ENCODE peak calls at places on chromosomes 2 and 18, in four cellular contexts. Q, N, H and P are unnamed samples.

GRCh38 chr2:237473474-237474453 is 13.3 kb upstream of the MLPH start:
- DNase-seq in Q (no peak), N (peak), H (peak), P (no peak)

GRCh38 chr18:2805970-2806943 is 40.5 kb upstream of the EMILIN2 start:
- DNase-seq in N (peak), Q (no peak), H (no peak), P (peak)

GRCh38 chr2:64606495-64607363 is 47.0 kb downstream of the SERTAD2 start:
- DNase-seq in Q (peak), H (peak), N (peak), P (no peak)

GRCh38 chr2:58574873-58575272 is 333.7 kb upstream of the FANCL start:
- DNase-seq in N (peak), Q (no peak), H (no peak), P (no peak)

GRCh38 chr2:58620896-58621295 is 379.8 kb upstream of the FANCL start:
- DNase-seq in N (no peak), Q (no peak), H (no peak), P (no peak)

GRCh38 chr18:21004721-21005120 is 106.9 kb downstream of the ROCK1 start:
- DNase-seq in H (no peak), N (peak), Q (no peak), P (peak)

GRCh38 chr2:6562762-6563161 is 302.9 kb downstream of the CMPK2 start:
- DNase-seq in H (no peak), N (no peak), Q (no peak), P (no peak)

GRCh38 chr2:75506131-75506697 is 54.5 kb downstream of the EVA1A start:
- DNase-seq in H (no peak), Q (no peak), N (no peak), P (no peak)

GRCh38 chr18:74353169-74353775 is 37.6 kb downstream of the C18orf63 start:
- DNase-seq in H (peak), N (peak), Q (peak), P (peak)

GRCh38 chr2:136327162-136327852 is 209.4 kb upstream of the CXCR4 start:
- DNase-seq in Q (peak), N (no peak), H (no peak), P (no peak)

GRCh38 chr2:112627060-112628040 is 18.4 kb upstream of the SLC20A1 start:
- DNase-seq in Q (no peak), H (peak), N (peak), P (peak)

GRCh38 chr2:66495788-66496640 is 61.1 kb downstream of the MEIS1 start:
- DNase-seq in N (peak), H (peak), Q (no peak), P (peak)

GRCh38 chr2:132677661-132678060 is 7.7 kb upstream of the LYPD1 start:
- DNase-seq in H (no peak), Q (no peak), N (no peak), P (no peak)

GRCh38 chr2:132519566-132519965 is 103.0 kb downstream of the GPR39 start:
- DNase-seq in Q (no peak), N (no peak), H (no peak), P (no peak)

GRCh38 chr2:128593518-128594272 is 275.0 kb upstream of the HS6ST1 start:
- DNase-seq in H (no peak), N (no peak), Q (no peak), P (no peak)

GRCh38 chr2:52395912-52396311 is 1364.0 kb upstream of the NRXN1 start:
- DNase-seq in Q (no peak), N (peak), H (no peak), P (peak)

GRCh38 chr18:907171-907879 is 2.7 kb downstream of the ADCYAP1 start:
- DNase-seq in N (no peak), H (no peak), Q (no peak), P (no peak)

GRCh38 chr2:5921081-5921642 is 229.0 kb downstream of the SOX11 start:
- DNase-seq in N (no peak), H (no peak), Q (no peak), P (no peak)

GRCh38 chr2:191109888-191110287 is 40.9 kb downstream of the STAT4 start:
- DNase-seq in H (no peak), Q (no peak), N (no peak), P (peak)

GRCh38 chr2:74332550-74333174 is 10.6 kb downstream of the SLC4A5 start:
- DNase-seq in H (no peak), N (no peak), Q (no peak), P (no peak)

GRCh38 chr2:171985076-171985475 is 14.7 kb upstream of the METAP1D start:
- DNase-seq in Q (no peak), N (no peak), H (no peak), P (no peak)

GRCh38 chr2:7530001-7530400 is 612.8 kb downstream of the RNF144A start:
- DNase-seq in Q (no peak), H (no peak), N (peak), P (no peak)

GRCh38 chr2:176109955-176110345 is 2.9 kb downstream of the HOXD11 start:
- DNase-seq in H (no peak), N (no peak), Q (no peak), P (no peak)

GRCh38 chr2:173793649-173794565 is 171.3 kb downstream of the SP3 start:
- DNase-seq in H (no peak), N (no peak), Q (no peak), P (no peak)

GRCh38 chr18:27608742-27609141 is 423.6 kb upstream of the CHST9 start:
- DNase-seq in Q (no peak), H (no peak), N (peak), P (no peak)

GRCh38 chr2:234597576-234597861 is 100.6 kb upstream of the ARL4C start:
- DNase-seq in N (no peak), Q (no peak), H (no peak), P (no peak)
- TF ChIP-seq CTCF in N (no peak), Q (no peak), H (no peak), P (no peak)

GRCh38 chr2:188971316-188971930 is 2.8 kb upstream of the COL3A1 start:
- DNase-seq in H (no peak), N (peak), Q (no peak), P (no peak)
- H3K4me3 ChIP-seq in H (no peak), N (no peak), Q (no peak), P (no peak)

GRCh38 chr2:239137890-239138283 is 262.9 kb downstream of the HDAC4 start:
- DNase-seq in Q (no peak), H (no peak), N (no peak), P (no peak)
- TF ChIP-seq CTCF in Q (no peak), H (no peak), N (no peak), P (no peak)

DNA sequence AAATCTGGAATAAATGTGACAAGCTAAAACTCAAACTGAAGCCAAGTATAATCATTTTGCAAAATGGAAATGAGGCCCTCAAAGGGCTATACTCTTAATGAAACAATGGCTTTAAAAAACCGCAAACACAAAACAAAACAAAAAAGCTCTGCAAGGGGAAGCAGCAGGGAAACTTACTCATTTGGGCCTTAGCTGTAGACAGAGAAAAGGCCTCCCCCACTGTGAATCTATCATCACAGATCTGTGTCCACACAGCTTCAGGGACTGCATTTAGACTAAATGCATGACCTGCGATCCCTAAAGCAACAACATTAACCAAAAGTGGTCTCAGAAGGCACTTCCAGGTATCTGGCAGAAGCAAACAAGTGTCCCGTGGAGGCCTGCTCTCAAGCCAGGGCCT is 63.1 kb downstream of the CCBE1 start:
- DNase-seq in H (no peak), Q (no peak), N (no peak), P (no peak)
- H3K4me3 ChIP-seq in H (no peak), Q (no peak), N (no peak), P (peak)

GRCh38 chr18:14097761-14098160 is 34.5 kb downstream of the ZNF519 start:
- DNase-seq in H (no peak), N (peak), Q (no peak), P (no peak)

GRCh38 chr18:14104906-14105748 is 27.1 kb downstream of the ZNF519 start:
- DNase-seq in N (no peak), H (no peak), Q (no peak), P (no peak)

GRCh38 chr18:14098428-14098827 is 33.8 kb downstream of the ZNF519 start:
- DNase-seq in Q (no peak), N (no peak), H (no peak), P (no peak)

DNA sequence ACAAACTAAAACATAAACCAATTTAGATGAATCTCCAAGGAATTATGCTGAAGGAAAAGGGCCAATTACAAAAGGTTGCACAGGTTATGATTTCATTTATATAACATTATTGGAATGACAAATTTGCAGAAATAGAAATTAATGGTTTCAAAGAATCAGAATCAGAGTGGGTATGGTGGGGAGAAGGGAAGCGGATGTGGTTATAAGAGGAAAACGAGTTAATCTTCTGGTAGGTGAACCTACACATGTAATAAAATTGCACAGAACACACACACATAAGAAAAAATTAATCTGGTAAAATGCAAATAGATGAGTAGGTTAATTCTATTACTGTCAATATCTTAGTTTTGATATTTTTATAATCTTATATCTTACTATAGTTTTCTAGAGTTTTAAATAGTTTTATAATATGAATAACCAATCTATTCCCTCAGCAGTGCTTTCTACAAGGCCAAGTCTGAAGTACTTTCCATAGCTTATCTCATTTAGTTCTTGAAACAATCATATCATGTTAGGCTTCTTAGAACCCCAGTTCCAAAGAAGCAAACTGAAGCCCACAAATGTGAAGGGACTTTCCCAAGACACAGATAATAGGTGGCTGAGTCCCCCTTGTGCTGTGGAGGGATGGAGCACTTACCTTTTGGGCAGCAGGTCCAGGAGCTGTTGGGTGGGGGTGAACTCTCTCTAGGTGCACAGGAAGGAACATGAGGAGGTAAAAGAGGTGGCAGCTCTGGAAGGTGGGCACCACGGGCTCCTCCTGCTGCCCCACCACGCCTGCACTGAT is 31.5 kb downstream of the ZNF519 start:
- DNase-seq in N (no peak), H (no peak), Q (no peak), P (no peak)
- TF ChIP-seq CTCF in N (no peak), H (no peak), Q (no peak), P (no peak)

GRCh38 chr18:54828986-54829385 is 709 bp downstream of the RAB27B start:
- DNase-seq in N (peak), H (no peak), Q (no peak), P (no peak)
- H3K4me3 ChIP-seq in N (peak), H (no peak), Q (peak), P (peak)

GRCh38 chr2:183068561-183068960 is 10.0 kb upstream of the DUSP19 start:
- DNase-seq in N (no peak), H (no peak), Q (no peak), P (no peak)

GRCh38 chr2:183069174-183069573 is 9.4 kb upstream of the DUSP19 start:
- DNase-seq in N (no peak), Q (no peak), H (no peak), P (no peak)

GRCh38 chr2:183072177-183072576 is 6.4 kb upstream of the DUSP19 start:
- DNase-seq in H (no peak), N (no peak), Q (no peak), P (no peak)

DNA sequence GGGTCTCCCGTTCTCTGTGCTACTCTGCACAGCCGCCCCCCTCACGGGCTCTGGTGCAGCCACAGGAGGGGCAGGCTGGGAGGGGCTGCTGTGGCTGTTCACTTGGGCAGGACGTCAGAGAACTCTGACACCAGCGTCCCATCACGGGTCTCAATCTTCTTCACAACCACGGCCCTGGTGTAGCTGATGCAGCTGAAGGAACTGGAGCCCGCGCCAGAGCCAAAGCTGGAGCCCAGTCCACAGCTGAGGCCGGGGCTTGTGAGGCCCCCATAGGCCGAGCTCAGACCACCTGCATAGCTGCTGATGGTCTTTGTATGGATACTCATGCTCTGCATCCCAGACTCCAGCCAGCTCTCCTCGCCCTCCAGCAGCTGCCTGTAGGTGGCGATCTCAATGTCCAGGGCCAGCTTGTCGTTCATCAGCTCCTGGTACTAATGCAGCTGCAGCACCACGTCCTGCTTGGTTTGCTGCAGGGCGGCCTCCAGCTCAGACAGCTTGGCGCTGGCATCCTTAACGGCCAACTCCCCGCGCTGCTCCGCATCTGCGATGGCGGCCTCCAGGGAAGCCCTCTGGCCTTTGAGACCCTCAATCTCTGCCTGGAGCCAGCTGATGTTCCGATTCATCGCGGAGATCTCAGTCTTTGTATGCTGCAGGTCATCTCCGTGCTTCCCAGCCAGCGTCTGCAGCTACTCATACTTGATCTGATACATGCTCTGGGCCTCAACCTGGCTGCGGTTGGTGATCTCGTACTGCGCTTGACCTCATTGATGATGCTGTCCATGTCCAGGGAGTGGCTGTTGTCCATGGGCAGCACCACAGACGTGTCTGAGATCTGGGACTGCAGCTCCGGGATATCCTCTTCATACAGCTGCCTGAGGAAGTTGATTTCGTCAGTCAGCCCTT is 7.4 kb upstream of the DUSP19 start:
- DNase-seq in H (no peak), Q (no peak), N (peak), P (no peak)
- TF ChIP-seq CTCF in H (no peak), Q (no peak), N (peak), P (peak)

DNA sequence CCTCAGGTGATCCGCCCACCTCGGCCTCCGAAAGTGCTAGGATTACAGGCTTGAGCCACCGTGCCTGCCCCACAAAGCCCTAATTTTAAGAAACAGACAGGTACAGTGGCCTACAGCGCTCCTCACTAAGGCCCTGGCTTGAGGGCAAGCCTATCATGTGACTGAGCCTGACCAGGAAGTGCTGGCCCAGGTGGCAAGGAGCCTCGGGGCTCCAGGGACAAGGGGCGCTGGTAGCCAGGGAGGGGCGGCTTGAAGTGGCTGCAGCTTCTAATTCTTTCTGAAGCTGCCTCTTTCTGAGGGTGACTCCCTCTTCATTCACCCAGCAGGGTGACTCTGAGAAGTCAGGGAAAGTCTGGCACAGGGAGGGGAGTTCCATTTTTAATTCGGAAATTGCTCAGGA is 115.8 kb downstream of the FAM210A start:
- DNase-seq in N (no peak), Q (no peak), H (no peak), P (no peak)
- H3K4me3 ChIP-seq in N (no peak), Q (no peak), H (peak), P (no peak)